ENCODE peak calls at places on chromosomes 6 and 20, in four cellular contexts. J, O, T and C are unnamed samples.

GRCh38 chr6:40315055-40315454 is 272.1 kb downstream of the LRFN2 start:
- DNase-seq in J (no peak), O (no peak), T (no peak), C (no peak)

GRCh38 chr6:42224222-42225042 is 6.8 kb upstream of the MRPS10 start:
- DNase-seq in O (no peak), J (no peak), T (no peak), C (no peak)

GRCh38 chr6:129340983-129341382 is 369.0 kb downstream of the ARHGAP18 start:
- DNase-seq in J (no peak), T (no peak), O (no peak), C (no peak)

GRCh38 chr6:132961610-132962009 is 147.2 kb downstream of the RPS12 start:
- DNase-seq in J (no peak), T (no peak), O (peak), C (no peak)

GRCh38 chr20:49320460-49320859 is 42.6 kb upstream of the ZNFX1 start:
- DNase-seq in O (peak), T (no peak), J (no peak), C (no peak)

GRCh38 chr20:19560876-19561480 is 197.1 kb upstream of the RIN2 start:
- DNase-seq in T (no peak), O (no peak), J (no peak), C (no peak)

GRCh38 chr6:155219858-155220301 is 43.9 kb upstream of the CLDN20 start:
- DNase-seq in J (no peak), T (no peak), O (no peak), C (no peak)

GRCh38 chr6:138287144-138287955 is 69.1 kb upstream of the PBOV1 start:
- DNase-seq in J (no peak), T (peak), O (peak), C (no peak)

GRCh38 chr6:21597706-21598273 is 4.2 kb downstream of the SOX4 start:
- DNase-seq in J (no peak), O (no peak), T (no peak), C (no peak)

GRCh38 chr6:43355862-43356590 is 13.4 kb downstream of the ZNF318 start:
- DNase-seq in J (no peak), O (no peak), T (no peak), C (no peak)

GRCh38 chr6:43359381-43359780 is 10.1 kb downstream of the ZNF318 start:
- DNase-seq in O (no peak), T (no peak), J (no peak), C (no peak)

GRCh38 chr6:43359831-43360230 is 9.6 kb downstream of the ZNF318 start:
- DNase-seq in O (no peak), T (no peak), J (no peak), C (no peak)

GRCh38 chr6:43361269-43361668 is 8.2 kb downstream of the ZNF318 start:
- DNase-seq in O (no peak), J (no peak), T (no peak), C (no peak)
- TF ChIP-seq CTCF in O (no peak), J (no peak), T (no peak), C (no peak)

GRCh38 chr6:36610041-36610440 is 15.9 kb downstream of the SRSF3 start:
- DNase-seq in T (no peak), O (no peak), J (no peak), C (no peak)

GRCh38 chr6:36607782-36608386 is 13.7 kb downstream of the SRSF3 start:
- DNase-seq in O (no peak), J (no peak), T (no peak), C (no peak)

GRCh38 chr6:36610576-36611336 is 16.6 kb downstream of the SRSF3 start:
- DNase-seq in T (no peak), J (no peak), O (no peak), C (no peak)

GRCh38 chr6:36609582-36609981 is 15.4 kb downstream of the SRSF3 start:
- DNase-seq in J (no peak), T (no peak), O (no peak), C (no peak)

DNA sequence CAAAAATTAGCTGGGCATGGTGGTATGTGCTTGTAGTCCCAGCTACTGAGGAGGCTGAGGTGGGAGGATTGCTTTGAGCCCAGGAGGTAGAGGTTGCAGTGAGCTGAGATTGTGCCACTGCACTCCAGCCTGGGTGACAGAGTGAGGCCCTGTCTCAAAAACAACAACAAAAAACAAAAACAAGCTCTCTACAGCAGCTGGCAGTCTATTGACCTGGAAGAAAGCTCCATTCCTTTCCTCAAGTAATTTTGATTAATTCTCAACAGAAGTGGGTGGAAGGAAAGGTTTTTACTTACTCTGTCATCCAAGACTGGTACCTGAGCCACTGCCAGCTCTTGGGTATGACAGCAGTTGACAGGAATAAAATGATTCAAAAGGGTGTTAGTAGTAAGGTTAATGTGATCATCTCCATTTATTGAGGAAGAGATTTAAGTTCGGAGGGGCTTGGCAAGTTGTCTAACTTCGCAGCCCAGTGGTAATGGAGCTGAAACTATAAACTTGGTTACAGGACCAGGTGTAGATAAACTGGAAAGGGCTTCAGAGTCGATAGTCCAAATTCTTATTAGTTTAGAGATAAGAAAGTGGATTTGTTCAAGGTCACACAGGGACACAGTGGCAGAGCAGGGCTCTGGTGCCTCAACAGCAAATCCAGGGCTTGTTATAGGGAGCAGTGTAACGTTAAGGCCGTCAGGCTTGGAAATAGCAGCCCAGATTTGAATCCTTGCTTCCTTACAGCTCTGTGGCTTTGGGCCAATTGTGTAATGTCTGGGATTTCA is 14.8 kb downstream of the SRSF3 start:
- DNase-seq in T (no peak), O (no peak), J (no peak), C (no peak)
- TF ChIP-seq CTCF in T (no peak), O (no peak), J (no peak), C (no peak)

GRCh38 chr20:63503524-63503923 is 4.6 kb upstream of the EEF1A2 start:
- DNase-seq in T (no peak), O (no peak), J (no peak), C (no peak)
- TF ChIP-seq CTCF in T (no peak), O (no peak), J (no peak), C (no peak)

GRCh38 chr20:25039697-25040437 is 18.1 kb downstream of the ACSS1 start:
- DNase-seq in T (peak), J (peak), O (peak), C (no peak)
- TF ChIP-seq CTCF in T (no peak), J (no peak), O (no peak), C (no peak)